ENCODE peak calls at places on chromosomes 16 and 17, in five cellular contexts. U is stimulated activated CD8-positive, alpha-beta memory T cell treated with anti-CD3 and anti-CD28 coated beads, Interleukin-2, amount 100 ng/mL, for 1 hour; H is NCI-H2029 treated with DMSO at 0.1 percent for 48 hours; E is HFFc6; F is fibroblast of gingiva. D is an unnamed sample.

GRCh38 chr16:50282955-50283631 is 16.7 kb downstream of the ADCY7 start:
- DNase-seq in U (no peak), H (no peak), E (no peak), F (no peak), D (peak; percentile 85)

GRCh38 chr16:28317040-28317880 is 24.9 kb downstream of the SBK1 start:
- DNase-seq in U (peak; percentile 57), H (no peak), E (peak; percentile 28), F (peak; percentile 16), D (peak; percentile 76)

GRCh38 chr16:48687421-48688038 is 77.5 kb upstream of the N4BP1 start:
- DNase-seq in U (no peak), H (peak; percentile 69), E (peak; percentile 66), F (peak; percentile 41), D (peak; percentile 76)

GRCh38 chr17:60639019-60639330 is 38.7 kb upstream of the BCAS3 start:
- DNase-seq in U (no peak), H (no peak), E (no peak), F (no peak), D (no peak)

GRCh38 chr16:66408181-66409048 is 18.7 kb upstream of the BEAN1 start:
- DNase-seq in U (no peak), H (no peak), E (peak; percentile 75), F (no peak), D (peak; percentile 56)

GRCh38 chr17:50634123-50634914 is at the start of gene ABCC3:
- DNase-seq in U (no peak), H (no peak), E (no peak), F (peak; percentile 66), D (peak; percentile 32)

GRCh38 chr17:70297397-70297796 is 128.1 kb downstream of the KCNJ2 start:
- DNase-seq in U (no peak), H (no peak), E (no peak), F (no peak), D (no peak)

GRCh38 chr17:45341389-45342158 is 24.8 kb upstream of the MAP3K14 start:
- DNase-seq in U (no peak), H (no peak), E (peak; percentile 93), F (peak; percentile 92), D (peak; percentile 33)

GRCh38 chr17:75371339-75371738 is 34.1 kb downstream of the GRB2 start:
- DNase-seq in U (no peak), H (no peak), E (no peak), F (no peak), D (peak; percentile 50)

GRCh38 chr16:87468550-87468949 is 24.3 kb downstream of the ZCCHC14 start:
- DNase-seq in U (no peak), H (no peak), E (no peak), F (no peak), D (no peak)

GRCh38 chr17:79622776-79623175 is 11.9 kb upstream of the RBFOX3 start:
- DNase-seq in U (no peak), H (no peak), E (no peak), F (no peak), D (no peak)